ENCODE peak calls at places on chromosomes 4 and X, in seven cellular contexts. D is renal cortical epithelial cell; R is stimulated activated CD4-positive, alpha-beta T cell treated with anti-CD3 and anti-CD28 coated beads, Interleukin-1b, Interleukin-23, amount 100 ng/mL, for 1 hour; G is NCI-H1436; C is astrocyte of the spinal cord; Q is D341Med; K is WERI-Rb-1. B is an unnamed sample.

GRCh38 chr4:3867403-3868100 is 101.4 kb downstream of the ADRA2C start:
- DNase-seq in G (no peak), D (no peak), R (no peak), K (peak), C (no peak), Q (no peak), B (no peak)

GRCh38 chrX:15988661-15989603 is 134.3 kb upstream of the AP1S2 start:
- DNase-seq in Q (no peak), G (no peak), C (peak), K (no peak), D (peak), R (no peak), B (no peak)

GRCh38 chr4:36900446-36900987 is 344.0 kb upstream of the NWD2 start:
- DNase-seq in D (no peak), G (no peak), K (no peak), Q (no peak), C (no peak), R (no peak), B (no peak)

GRCh38 chr4:182832352-182833120 is 84.7 kb downstream of the DCTD start:
- DNase-seq in C (no peak), G (no peak), K (no peak), R (no peak), Q (no peak), D (no peak), B (no peak)

GRCh38 chrX:109889289-109890006 is 113.5 kb upstream of the TMEM164 start:
- DNase-seq in G (no peak), C (peak), R (no peak), Q (no peak), K (no peak), D (peak), B (no peak)

GRCh38 chrX:153456161-153456560 is 10.3 kb upstream of the TREX2 start:
- DNase-seq in G (no peak), D (no peak), Q (no peak), C (no peak), R (no peak), K (no peak), B (no peak)

GRCh38 chr4:4248036-4248884 is at the start of gene TMEM128:
- DNase-seq in R (peak), C (peak), Q (peak), K (peak), G (peak), D (peak), B (peak)

GRCh38 chr4:111652206-111652605 is 493.0 kb upstream of the FAM241A start:
- DNase-seq in R (no peak), Q (no peak), D (no peak), C (no peak), K (no peak), G (no peak), B (no peak)

GRCh38 chr4:51843309-51844156 is 580 bp downstream of the DCUN1D4 start:
- DNase-seq in C (peak), G (no peak), Q (peak), R (no peak), D (peak), K (peak), B (peak)

GRCh38 chr4:89929425-89930272 is 35.0 kb downstream of the MMRN1 start:
- DNase-seq in G (no peak), D (peak), C (peak), R (no peak), K (no peak), Q (no peak), B (no peak)

GRCh38 chr4:54541426-54542118 is 116.2 kb upstream of the KIT start:
- DNase-seq in G (no peak), C (peak), D (no peak), Q (no peak), R (no peak), K (no peak), B (no peak)

GRCh38 chrX:102979536-102979935 is 42.5 kb downstream of the RAB40AL start:
- DNase-seq in G (no peak), Q (no peak), C (no peak), R (no peak), D (no peak), K (no peak), B (no peak)

GRCh38 chr4:70722199-70722791 is 531 bp downstream of the RUFY3 start:
- DNase-seq in R (no peak), G (peak), Q (peak), K (peak), C (peak), D (peak), B (peak)

GRCh38 chrX:103467156-103467555 is 52.1 kb downstream of the RAB40A start:
- DNase-seq in C (no peak), G (no peak), K (no peak), D (no peak), Q (no peak), R (no peak), B (no peak)

GRCh38 chr4:10529256-10529890 is 72.1 kb upstream of the ZNF518B start:
- DNase-seq in K (no peak), C (peak), D (no peak), G (no peak), Q (no peak), R (no peak), B (no peak)

GRCh38 chrX:18353931-18354368 is 538 bp downstream of the SCML2 start:
- DNase-seq in G (no peak), Q (peak), D (no peak), K (peak), C (no peak), R (no peak), B (no peak)

GRCh38 chr4:39591290-39591689 is 47.4 kb downstream of the SMIM14 start:
- DNase-seq in R (no peak), G (peak), D (peak), C (no peak), Q (no peak), K (no peak), B (no peak)